ENCODE peak calls at places on chromosome 4, in eight cellular contexts. D is activated naive CD4-positive, alpha-beta T cell treated with anti-CD3 and anti-CD28 coated beads, Interleukin-2, amount 10 ng/mL, durations not matched to agents 7 days and 5 days; U is cardiac muscle cell; K is activated CD8-positive, alpha-beta memory T cell treated with anti-CD3 and anti-CD28 coated beads for 48 hours; H is mesenchymal stem cell; X is spleen; T is cardiac fibroblast; E is stimulated activated CD4-positive, alpha-beta T cell treated with anti-CD3 and anti-CD28 coated beads, Interleukin-1b, Interleukin-23, amount 100 ng/mL, for 1 hour. L is an unnamed sample.

GRCh38 chr4:82578935-82579334 is 17.1 kb upstream of the TMEM150C start:
- DNase-seq in U (peak), D (no peak), H (no peak), X (no peak), E (no peak), T (no peak), K (no peak), L (no peak)

GRCh38 chr4:182307746-182308145 is 64.5 kb downstream of the TENM3 start:
- DNase-seq in K (no peak), X (no peak), U (peak), D (no peak), H (peak), T (peak), E (no peak), L (peak)

GRCh38 chr4:110344165-110344564 is 131.8 kb upstream of the ENPEP start:
- DNase-seq in D (no peak), E (no peak), H (peak), T (peak), U (peak), X (no peak), K (no peak), L (no peak)

GRCh38 chr4:10667651-10668341 is 16.8 kb downstream of the CLNK start:
- DNase-seq in U (no peak), X (no peak), E (no peak), K (no peak), D (no peak), H (no peak), T (no peak), L (peak)

GRCh38 chr4:2289955-2290333 is 28.0 kb upstream of the MXD4 start:
- DNase-seq in X (no peak), E (no peak), U (no peak), T (no peak), K (no peak), H (no peak), D (peak), L (no peak)

GRCh38 chr4:143986173-143986572 is 33.0 kb downstream of the GYPB start:
- DNase-seq in U (no peak), H (no peak), D (no peak), K (no peak), X (no peak), T (no peak), E (no peak), L (no peak)

GRCh38 chr4:10160280-10160856 is 43.8 kb upstream of the WDR1 start:
- DNase-seq in U (peak), T (peak), H (peak), X (no peak), K (no peak), D (peak), E (no peak), L (peak)

GRCh38 chr4:87024181-87024580 is 89.4 kb downstream of the AFF1 start:
- DNase-seq in H (peak), T (peak), E (no peak), K (no peak), U (peak), X (no peak), D (no peak), L (no peak)

GRCh38 chr4:77931452-77932135 is 69.0 kb downstream of the MRPL1 start:
- DNase-seq in D (no peak), T (peak), K (no peak), X (no peak), E (no peak), U (peak), H (peak), L (no peak)

GRCh38 chr4:152806492-152807125 is 26.9 kb downstream of the ARFIP1 start:
- DNase-seq in H (peak), T (no peak), D (no peak), U (peak), K (no peak), X (no peak), E (no peak), L (no peak)

GRCh38 chr4:95153182-95153581 is 395.4 kb downstream of the BMPR1B start:
- DNase-seq in K (no peak), X (no peak), T (no peak), H (no peak), D (no peak), E (no peak), U (peak), L (no peak)